ENCODE peak calls at places on chromosome 22, in seven cellular contexts. L, Z, K, N, P, F and J are unnamed samples.

GRCh38 chr22:37957232-37957631 is 3.7 kb downstream of the POLR2F start:
- DNase-seq in L (no peak), Z (no peak), K (no peak), N (no peak), P (no peak), F (no peak), J (no peak)

GRCh38 chr22:38098410-38099249 is 11.9 kb downstream of the BAIAP2L2 start:
- DNase-seq in L (no peak), Z (peak), K (no peak), N (no peak), P (no peak), F (no peak), J (no peak)

GRCh38 chr22:46894081-46894671 is 131.7 kb downstream of the TBC1D22A start:
- DNase-seq in L (no peak), Z (peak), K (no peak), N (no peak), P (no peak), F (no peak), J (no peak)

GRCh38 chr22:25169278-25170031 is 30.2 kb upstream of the CRYBB3 start:
- DNase-seq in L (no peak), Z (no peak), K (no peak), N (no peak), P (no peak), F (no peak), J (no peak)

GRCh38 chr22:19061471-19062138 is 60.6 kb downstream of the DGCR2 start:
- DNase-seq in L (no peak), Z (peak), K (no peak), N (no peak), P (no peak), F (no peak), J (no peak)

GRCh38 chr22:38953577-38954413 is 3.6 kb upstream of the APOBEC3A start:
- DNase-seq in L (no peak), Z (no peak), K (peak), N (no peak), P (no peak), F (no peak), J (no peak)

GRCh38 chr22:46250783-46251125 is 661 bp upstream of the CDPF1 start:
- DNase-seq in L (no peak), Z (no peak), K (no peak), N (no peak), P (no peak), F (no peak), J (no peak)

GRCh38 chr22:39469326-39469680 is 12.5 kb downstream of the MGAT3 start:
- DNase-seq in L (no peak), Z (no peak), K (no peak), N (no peak), P (no peak), F (no peak), J (no peak)

GRCh38 chr22:47247609-47248240 is 485.3 kb downstream of the TBC1D22A start:
- DNase-seq in L (no peak), Z (no peak), K (no peak), N (no peak), P (no peak), F (no peak), J (no peak)

GRCh38 chr22:37166675-37167066 is 17.0 kb upstream of the IL2RB start:
- DNase-seq in L (peak), Z (peak), K (peak), N (peak), P (peak), F (peak), J (peak)

GRCh38 chr22:32534252-32535215 is 59.9 kb downstream of the FBXO7 start:
- DNase-seq in L (peak), Z (peak), K (no peak), N (no peak), P (no peak), F (peak), J (no peak)

GRCh38 chr22:48352086-48352911 is 1475.4 kb downstream of the BRD1 start:
- DNase-seq in L (peak), Z (no peak), K (no peak), N (no peak), P (no peak), F (no peak), J (no peak)

GRCh38 chr22:27723150-27723549 is 78.4 kb downstream of the MN1 start:
- DNase-seq in L (no peak), Z (no peak), K (no peak), N (no peak), P (no peak), F (no peak), J (no peak)

GRCh38 chr22:31995046-31995445 is 48.0 kb upstream of the SLC5A1 start:
- DNase-seq in L (no peak), Z (no peak), K (no peak), N (no peak), P (no peak), F (no peak), J (no peak)

GRCh38 chr22:46735747-46736608 is 2.1 kb downstream of the CERK start:
- DNase-seq in L (peak), Z (no peak), K (no peak), N (no peak), P (no peak), F (no peak), J (no peak)

GRCh38 chr22:31923166-31923565 is 21.2 kb upstream of the YWHAH start:
- DNase-seq in L (peak), Z (no peak), K (no peak), N (no peak), P (no peak), F (no peak), J (no peak)

GRCh38 chr22:39470462-39471335 is 13.9 kb downstream of the MGAT3 start:
- DNase-seq in L (no peak), Z (no peak), K (no peak), N (no peak), P (no peak), F (no peak), J (no peak)

GRCh38 chr22:38491707-38492348 is 14.3 kb downstream of the DDX17 start:
- DNase-seq in L (no peak), Z (no peak), K (no peak), N (no peak), P (no peak), F (no peak), J (no peak)

GRCh38 chr22:36343720-36344105 is 44.1 kb downstream of the MYH9 start:
- DNase-seq in L (no peak), Z (no peak), K (no peak), N (no peak), P (no peak), F (no peak), J (no peak)

GRCh38 chr22:49823289-49824045 is 4.2 kb downstream of the BRD1 start:
- DNase-seq in L (peak), Z (no peak), K (no peak), N (no peak), P (no peak), F (no peak), J (no peak)

GRCh38 chr22:49824185-49824925 is 3.3 kb downstream of the BRD1 start:
- DNase-seq in L (peak), Z (no peak), K (no peak), N (no peak), P (no peak), F (no peak), J (no peak)

GRCh38 chr22:49817359-49817758 is 10.3 kb downstream of the BRD1 start:
- DNase-seq in L (peak), Z (no peak), K (no peak), N (no peak), P (no peak), F (no peak), J (no peak)

GRCh38 chr22:49824936-49825335 is 2.7 kb downstream of the BRD1 start:
- DNase-seq in L (peak), Z (no peak), K (no peak), N (no peak), P (no peak), F (no peak), J (no peak)

DNA sequence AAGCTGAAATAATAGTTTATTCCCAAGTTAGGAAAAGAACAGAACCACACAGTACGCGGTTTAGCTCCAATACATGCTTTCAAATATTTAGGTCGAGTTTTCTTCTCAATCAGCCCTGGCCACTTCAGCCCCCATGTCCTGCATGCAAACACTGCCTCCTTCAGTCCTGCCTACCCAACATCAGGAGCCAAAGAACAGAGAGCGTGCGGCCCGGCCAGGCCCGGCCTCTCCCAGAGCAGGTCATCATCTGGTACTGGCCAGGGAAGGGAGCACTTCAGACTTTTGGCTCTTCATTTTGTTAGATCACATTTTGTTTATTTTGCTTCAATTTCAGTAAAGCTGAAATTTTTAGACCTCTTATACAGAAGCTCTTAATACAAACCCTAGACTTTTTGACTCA is 6.7 kb downstream of the BRD1 start:
- DNase-seq in L (no peak), Z (no peak), K (no peak), N (no peak), P (no peak), F (no peak), J (no peak)
- TF ChIP-seq CTCF in L (no peak), Z (no peak), K (no peak), N (no peak), P (no peak), F (no peak), J (no peak)

DNA sequence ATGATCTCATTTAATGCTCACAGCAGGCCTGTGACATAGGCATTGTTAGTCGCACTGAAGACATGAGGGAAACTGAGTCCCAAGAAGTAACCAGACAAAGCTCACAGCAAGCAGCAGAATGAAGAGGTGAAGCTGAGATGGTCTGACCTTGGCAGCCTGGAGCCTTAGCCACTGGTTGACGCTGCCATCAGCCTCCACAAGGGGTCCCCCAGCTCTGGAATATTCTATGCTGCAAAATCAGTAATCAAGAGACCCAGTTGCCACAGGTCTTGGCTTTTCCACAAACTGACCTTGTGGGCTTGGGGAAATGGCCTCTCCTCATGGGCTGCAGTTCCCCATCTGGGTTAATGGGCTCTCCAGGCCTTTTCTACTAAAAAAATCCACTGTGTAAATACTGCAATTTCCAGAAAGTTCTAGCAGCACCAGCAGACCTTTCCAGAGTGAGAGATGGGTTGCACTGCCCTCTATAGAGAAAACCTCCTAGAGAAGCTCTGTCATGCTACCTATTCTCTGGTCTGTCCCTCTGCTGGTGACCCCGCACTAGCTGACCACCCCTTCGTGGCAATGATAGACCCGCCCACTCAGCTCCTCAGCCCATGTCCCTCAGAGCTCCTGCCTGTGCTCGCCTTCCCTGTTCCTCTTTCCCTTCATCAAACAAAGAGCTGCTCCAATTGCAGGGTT is 22.6 kb upstream of the ISX start:
- DNase-seq in L (no peak), Z (no peak), K (peak), N (no peak), P (no peak), F (no peak), J (no peak)
- TF ChIP-seq CTCF in L (no peak), Z (peak), K (no peak), N (no peak), P (no peak), F (no peak), J (no peak)

GRCh38 chr22:22550789-22551434 is 8.2 kb downstream of the PRAME start:
- DNase-seq in L (no peak), Z (no peak), K (no peak), N (no peak), P (no peak), F (no peak), J (no peak)

GRCh38 chr22:22553141-22553540 is 5.9 kb downstream of the PRAME start:
- DNase-seq in L (no peak), Z (no peak), K (no peak), N (no peak), P (no peak), F (no peak), J (no peak)

GRCh38 chr22:22553735-22554134 is 5.3 kb downstream of the PRAME start:
- DNase-seq in L (no peak), Z (no peak), K (no peak), N (no peak), P (no peak), F (no peak), J (no peak)

GRCh38 chr22:22554324-22555284 is 4.5 kb downstream of the PRAME start:
- DNase-seq in L (no peak), Z (no peak), K (no peak), N (no peak), P (no peak), F (no peak), J (no peak)

DNA sequence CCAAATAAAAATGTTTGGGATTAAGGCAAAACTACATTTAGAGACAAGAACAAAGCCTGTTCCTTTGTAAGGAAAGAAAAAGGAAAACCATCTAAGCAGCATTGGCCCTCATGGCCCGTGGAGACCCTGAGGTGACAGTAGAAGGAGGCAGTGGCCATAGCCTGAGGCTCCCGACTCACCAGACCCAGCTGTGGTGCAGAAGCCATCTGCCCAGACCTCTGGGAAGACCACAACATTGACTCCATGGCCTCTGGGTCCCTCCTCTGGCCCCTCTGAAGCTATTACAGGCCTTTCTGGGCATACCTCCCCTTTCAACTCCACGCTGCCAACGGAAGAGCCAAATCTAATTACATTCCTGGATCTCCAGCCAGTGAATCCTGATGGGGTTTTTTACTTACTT is 6.4 kb downstream of the PRAME start:
- DNase-seq in L (no peak), Z (no peak), K (no peak), N (no peak), P (no peak), F (no peak), J (no peak)
- TF ChIP-seq CTCF in L (no peak), Z (no peak), K (no peak), N (no peak), P (no peak), F (no peak), J (no peak)

DNA sequence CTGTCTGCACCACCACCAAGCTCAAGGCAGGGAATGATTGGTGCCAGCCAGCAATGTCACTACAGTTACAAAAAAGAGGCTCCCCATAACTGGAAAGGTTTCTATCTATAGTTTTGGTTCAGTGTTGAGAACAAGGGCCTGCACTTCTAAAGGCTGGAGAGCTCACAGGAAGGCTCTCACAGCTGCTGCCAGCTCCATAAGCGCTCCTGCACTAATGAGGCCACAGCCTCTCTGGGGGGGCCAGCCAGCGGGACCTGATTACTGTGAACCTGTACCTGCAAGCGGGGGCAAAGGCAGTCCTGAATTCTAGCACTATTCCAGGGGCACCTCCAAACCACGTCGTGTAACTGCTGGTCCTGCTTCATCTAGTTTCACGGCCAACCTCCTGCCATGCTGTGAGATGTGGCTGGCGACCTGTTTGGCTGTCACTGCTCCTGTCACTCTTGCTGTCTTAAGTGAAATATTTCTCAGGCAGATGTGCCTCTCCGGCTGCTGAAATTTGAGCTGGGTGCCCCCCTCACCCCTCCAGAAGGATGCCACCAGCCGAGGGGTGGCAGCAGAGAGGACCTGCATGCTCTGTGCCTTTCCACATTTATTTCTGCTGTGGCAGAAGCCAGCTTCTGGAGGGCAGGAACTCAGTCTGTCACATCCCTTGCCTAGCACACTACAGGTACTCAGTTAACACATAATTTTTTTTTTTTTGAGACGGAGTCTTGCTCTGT is 53.3 kb upstream of the ARFGAP3 start:
- DNase-seq in L (peak), Z (no peak), K (no peak), N (no peak), P (no peak), F (no peak), J (no peak)
- TF ChIP-seq CTCF in L (peak), Z (no peak), K (no peak), N (no peak), P (no peak), F (no peak), J (no peak)

DNA sequence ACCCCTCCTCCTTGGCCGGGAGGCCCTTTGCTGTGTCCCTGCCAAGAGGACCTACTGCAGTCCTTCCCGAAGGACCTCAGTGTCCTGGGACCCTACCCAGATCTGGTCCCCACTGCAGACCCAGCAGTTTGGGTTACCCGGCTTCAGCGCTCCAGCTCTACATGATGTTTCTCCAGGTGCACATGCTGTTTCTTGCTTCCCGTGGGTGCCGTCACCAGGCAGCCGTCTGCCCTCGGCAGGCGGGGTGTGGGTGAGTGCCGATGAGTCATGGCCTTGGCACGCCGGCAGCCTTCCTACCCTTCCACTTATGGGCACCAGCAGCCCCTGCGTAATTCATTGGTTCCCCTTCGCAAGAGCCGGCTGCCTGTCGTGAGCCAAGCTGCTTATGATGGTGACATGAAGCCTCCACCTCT is 101.8 kb downstream of the BCR start:
- DNase-seq in L (peak), Z (peak), K (peak), N (peak), P (no peak), F (peak), J (no peak)
- TF ChIP-seq CTCF in L (no peak), Z (peak), K (peak), N (no peak), P (no peak), F (no peak), J (peak)

GRCh38 chr22:20779014-20779812 is 5.3 kb downstream of the SERPIND1 start:
- DNase-seq in L (no peak), Z (no peak), K (no peak), N (no peak), P (no peak), F (no peak), J (no peak)
- TF ChIP-seq CTCF in L (no peak), Z (no peak), K (no peak), N (no peak), P (no peak), F (no peak), J (no peak)

DNA sequence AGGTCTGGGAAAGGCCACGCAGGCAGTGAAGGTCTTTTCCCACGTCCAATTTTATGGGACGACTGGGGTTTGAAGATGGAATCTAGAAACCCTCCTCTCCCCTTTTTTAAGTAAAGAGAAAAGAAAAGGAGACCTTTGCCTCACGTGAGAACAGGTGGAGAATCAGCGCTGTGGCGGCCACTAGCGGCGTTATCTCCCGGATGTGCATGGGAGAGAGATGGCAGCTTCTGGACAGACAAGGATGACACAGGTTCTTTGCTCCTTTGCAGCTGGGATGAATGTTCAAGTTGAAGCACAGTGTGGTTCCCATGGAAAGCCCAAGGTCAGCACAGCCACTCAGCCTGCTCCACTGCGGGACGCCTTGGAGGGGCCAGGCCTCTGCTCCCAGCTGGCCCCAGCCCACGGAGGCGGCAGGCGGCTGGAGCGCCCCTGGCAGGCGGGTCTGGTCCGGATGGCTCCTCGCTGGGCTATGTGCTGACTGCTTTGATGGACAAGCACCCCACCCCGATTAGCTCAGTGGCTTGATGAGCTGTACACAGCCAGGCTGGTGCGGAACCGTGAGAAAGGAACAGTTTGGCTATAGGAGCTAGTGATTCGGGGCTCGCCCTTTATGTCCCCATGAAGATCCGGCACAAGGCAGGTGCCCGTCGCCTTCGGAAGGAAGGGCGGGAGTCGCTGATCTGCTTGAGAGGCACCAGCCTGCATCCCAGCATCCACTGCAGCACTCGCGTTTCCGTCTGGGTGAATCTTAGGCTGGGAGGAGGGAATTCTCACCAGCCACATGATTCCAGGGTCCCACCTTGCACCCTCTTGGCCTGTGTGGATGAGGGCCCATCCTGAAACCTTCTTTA is 14.5 kb upstream of the BID start:
- DNase-seq in L (no peak), Z (no peak), K (no peak), N (no peak), P (no peak), F (no peak), J (no peak)
- TF ChIP-seq CTCF in L (no peak), Z (no peak), K (no peak), N (no peak), P (no peak), F (no peak), J (no peak)

GRCh38 chr22:20981787-20982562 is at the start of gene LZTR1:
- DNase-seq in L (peak), Z (peak), K (peak), N (peak), P (peak), F (peak), J (peak)
- TF ChIP-seq CTCF in L (peak), Z (peak), K (peak), N (peak), P (no peak), F (peak), J (no peak)